ENCODE peak calls at places on chromosomes 12 and 14, in seven cellular contexts. J, H, O, A, W, Z and L are unnamed samples.

GRCh38 chr14:104724407-104724980 is 465 bp downstream of the ADSS1 start:
- DNase-seq in A (peak; percentile 83), O (no peak), H (no peak), Z (peak; percentile 79), W (no peak), J (peak; percentile 24), L (no peak)

GRCh38 chr12:117587646-117588287 is 226.3 kb upstream of the NOS1 start:
- DNase-seq in J (peak; percentile 65), Z (no peak), H (no peak), A (peak; percentile 25), O (no peak), W (peak; percentile 83), L (no peak)

GRCh38 chr14:29548948-29549370 is 378.7 kb downstream of the PRKD1 start:
- DNase-seq in H (peak; percentile 77), W (no peak), O (peak; percentile 50), Z (no peak), A (no peak), J (peak; percentile 60), L (no peak)

GRCh38 chr14:69586420-69586819 is 11.7 kb upstream of the CCDC177 start:
- DNase-seq in H (no peak), W (no peak), Z (no peak), O (no peak), J (no peak), A (no peak), L (no peak)

GRCh38 chr14:64569108-64570045 is 19.6 kb downstream of the PPP1R36 start:
- DNase-seq in A (peak; percentile 58), Z (peak; percentile 86), W (no peak), H (peak; percentile 61), O (peak; percentile 64), J (no peak), L (no peak)

GRCh38 chr12:129226005-129226404 is 372.7 kb downstream of the GLT1D1 start:
- DNase-seq in H (no peak), O (no peak), J (no peak), W (no peak), A (no peak), Z (no peak), L (no peak)

GRCh38 chr12:16492240-16492639 is 113.7 kb downstream of the LMO3 start:
- DNase-seq in W (peak; percentile 40), H (no peak), J (no peak), A (no peak), Z (no peak), O (no peak), L (no peak)

GRCh38 chr12:104458645-104459555 is 2.2 kb downstream of the CHST11 start:
- DNase-seq in H (no peak), Z (peak; percentile 78), J (peak; percentile 42), O (peak; percentile 35), W (no peak), A (peak; percentile 20), L (no peak)

GRCh38 chr14:73665130-73665529 is 20.3 kb downstream of the DNAL1 start:
- DNase-seq in A (no peak), H (no peak), O (no peak), W (no peak), Z (no peak), J (no peak), L (no peak)

GRCh38 chr14:76133103-76133502 is 18.6 kb upstream of the GPATCH2L start:
- DNase-seq in H (peak; percentile 24), O (no peak), W (peak; percentile 42), A (no peak), J (peak; percentile 70), Z (no peak), L (no peak)

GRCh38 chr12:94231718-94232117 is 83.3 kb downstream of the PLXNC1 start:
- DNase-seq in Z (no peak), A (no peak), H (no peak), W (no peak), O (no peak), J (no peak), L (no peak)

GRCh38 chr12:105492591-105492990 is 162.1 kb downstream of the C12orf75 start:
- DNase-seq in O (peak; percentile 96), W (no peak), A (no peak), Z (no peak), J (no peak), H (peak; percentile 43), L (no peak)

GRCh38 chr14:102819176-102819628 is 42.0 kb downstream of the TRAF3 start:
- DNase-seq in W (no peak), A (no peak), H (no peak), J (no peak), Z (no peak), O (no peak), L (no peak)

GRCh38 chr12:45050331-45050750 is 558 bp downstream of the DBX2 start:
- DNase-seq in W (peak; percentile 66), O (no peak), Z (no peak), J (peak; percentile 11), H (no peak), A (no peak), L (no peak)

GRCh38 chr12:14979468-14979867 is 6.6 kb downstream of the PDE6H start:
- DNase-seq in H (no peak), Z (no peak), W (no peak), A (no peak), O (no peak), J (no peak), L (no peak)

GRCh38 chr14:36442824-36443241 is 77.2 kb downstream of the NKX2-1 start:
- DNase-seq in O (no peak), H (no peak), A (no peak), J (peak; percentile 22), W (no peak), Z (no peak), L (no peak)

GRCh38 chr12:3189282-3189681 is 112.1 kb downstream of the TSPAN9 start:
- DNase-seq in H (no peak), Z (no peak), O (no peak), A (no peak), J (no peak), W (no peak), L (no peak)

GRCh38 chr14:96627386-96627785 is 125.2 kb downstream of the PAPOLA start:
- DNase-seq in Z (no peak), W (peak; percentile 18), H (no peak), O (no peak), A (no peak), J (no peak), L (no peak)

GRCh38 chr12:121530600-121531355 is 50.0 kb downstream of the KDM2B start:
- DNase-seq in A (peak; percentile 78), J (no peak), O (peak; percentile 63), H (peak; percentile 88), Z (peak; percentile 87), W (peak; percentile 79), L (peak; percentile 24)

GRCh38 chr12:132284071-132284492 is 45.3 kb downstream of the GALNT9 start:
- DNase-seq in A (no peak), W (no peak), H (peak; percentile 12), O (peak; percentile 7), J (no peak), Z (no peak), L (no peak)

GRCh38 chr12:42885677-42886076 is 296.1 kb upstream of the PRICKLE1 start:
- DNase-seq in A (no peak), Z (no peak), J (no peak), W (no peak), H (no peak), O (no peak), L (no peak)

GRCh38 chr12:14260011-14260993 is 105.2 kb upstream of the ATF7IP start:
- DNase-seq in J (peak; percentile 71), Z (peak; percentile 94), W (peak; percentile 99), A (peak; percentile 91), H (peak; percentile 93), O (peak; percentile 96), L (peak; percentile 39)

GRCh38 chr12:26338574-26339572 is 143.5 kb downstream of the SSPN start:
- DNase-seq in A (no peak), O (peak; percentile 78), W (no peak), Z (no peak), J (no peak), H (peak; percentile 78), L (no peak)

GRCh38 chr14:48193893-48194292 is 518.5 kb upstream of the MDGA2 start:
- DNase-seq in Z (no peak), O (no peak), W (no peak), A (no peak), H (no peak), J (no peak), L (no peak)

GRCh38 chr12:108750471-108751402 is 19.4 kb upstream of the CORO1C start:
- DNase-seq in A (no peak), H (no peak), O (peak; percentile 38), J (no peak), Z (peak; percentile 27), W (peak; percentile 22), L (no peak)

GRCh38 chr12:530308-530707 is 70.6 kb downstream of the B4GALNT3 start:
- DNase-seq in A (no peak), H (no peak), O (peak; percentile 61), J (no peak), Z (no peak), W (no peak), L (no peak)

GRCh38 chr12:34286934-34287333 is 264.6 kb downstream of the ALG10 start:
- DNase-seq in A (no peak), W (peak; percentile 6), H (no peak), J (no peak), Z (no peak), O (no peak), L (no peak)

GRCh38 chr14:73241481-73242165 is 4.3 kb downstream of the PAPLN start:
- DNase-seq in H (no peak), W (no peak), J (no peak), Z (peak; percentile 54), O (no peak), A (no peak), L (no peak)

GRCh38 chr12:30769802-30770201 is 15.1 kb upstream of the CAPRIN2 start:
- DNase-seq in Z (no peak), A (no peak), J (no peak), W (no peak), O (no peak), H (no peak), L (no peak)

GRCh38 chr12:92915365-92915764 is 13.7 kb downstream of the EEA1 start:
- DNase-seq in O (no peak), Z (no peak), W (no peak), H (no peak), A (no peak), J (no peak), L (no peak)
- H3K27ac ChIP-seq in O (no peak overlapping the region), Z (no peak overlapping the region), W (no peak overlapping the region), H (no peak overlapping the region), A (no peak overlapping the region), J (no peak overlapping the region), L (no peak overlapping the region)

GRCh38 chr14:59215757-59216156 is 27.3 kb downstream of the DAAM1 start:
- DNase-seq in A (no peak), J (no peak), W (no peak), H (no peak), O (no peak), Z (no peak), L (no peak)
- H3K27ac ChIP-seq in A (peak overlapping the region; percentile 79), J (peak overlapping the region; percentile 95), W (no peak overlapping the region), H (no peak overlapping the region), O (no peak overlapping the region), Z (peak overlapping the region; percentile 34), L (peak overlapping the region; percentile 58)

DNA sequence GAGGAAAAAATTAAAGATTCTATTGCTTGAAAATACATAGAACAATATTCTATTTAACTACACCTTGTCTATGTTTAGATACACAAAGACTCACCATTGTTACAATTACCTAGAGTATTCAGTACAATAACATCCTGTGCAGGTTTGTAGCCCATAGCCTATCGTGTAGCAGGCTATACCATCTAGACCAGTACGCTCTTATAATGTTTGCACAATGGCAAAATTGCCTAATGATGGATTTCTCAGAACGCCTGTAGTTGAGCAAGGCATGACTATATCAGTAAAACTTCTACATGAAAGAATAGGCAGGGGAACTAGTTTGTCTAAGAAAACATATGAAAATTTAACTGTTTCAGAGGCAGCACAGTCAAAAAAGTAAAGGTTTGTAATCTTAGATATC is 375.9 kb downstream of the DAD1 start:
- DNase-seq in Z (no peak), O (no peak), H (peak; percentile 53), W (no peak), A (no peak), J (no peak), L (no peak)
- H3K27ac ChIP-seq in Z (no peak overlapping the region), O (no peak overlapping the region), H (no peak overlapping the region), W (no peak overlapping the region), A (no peak overlapping the region), J (no peak overlapping the region), L (no peak overlapping the region)

GRCh38 chr12:51893786-51894185 is 5.9 kb downstream of the ANKRD33 start:
- DNase-seq in A (no peak), W (no peak), J (no peak), O (no peak), Z (no peak), H (no peak), L (no peak)
- H3K27ac ChIP-seq in A (no peak overlapping the region), W (no peak overlapping the region), J (no peak overlapping the region), O (no peak overlapping the region), Z (no peak overlapping the region), H (no peak overlapping the region), L (no peak overlapping the region)